ENCODE peak calls at places on chromosomes 6 and 20, in ten cellular contexts. J is HCT116, Q is IMR-90, I is trophoblast cell, W is GM12878, T is H9, B is A549, U is HepG2, Z is mammary epithelial cell, V is neural progenitor cell. K is an unnamed sample.

GRCh38 chr6:148932731-148933130 is 185.9 kb downstream of the UST start:
- DNase-seq in T (no peak), W (no peak), Q (peak), V (no peak), U (no peak), I (peak), B (no peak), Z (no peak), J (no peak), K (no peak)

GRCh38 chr6:35298625-35299140 is 1.1 kb downstream of the DEF6 start:
- DNase-seq in Q (no peak), B (no peak), U (no peak), Z (no peak), T (no peak), I (no peak), V (no peak), W (no peak), J (no peak), K (no peak)

GRCh38 chr20:57048027-57048869 is 218.2 kb downstream of the BMP7 start:
- DNase-seq in Z (peak), U (peak), T (peak), V (peak), I (peak), B (peak), Q (no peak), J (no peak), W (no peak), K (peak)

GRCh38 chr6:14243617-14244016 is 126.0 kb downstream of the CD83 start:
- DNase-seq in T (no peak), V (no peak), Q (no peak), B (no peak), Z (no peak), U (no peak), I (no peak), J (no peak), W (no peak), K (no peak)

GRCh38 chr6:121830759-121831158 is 395.3 kb downstream of the GJA1 start:
- DNase-seq in Z (no peak), U (no peak), B (no peak), J (no peak), V (no peak), I (no peak), W (no peak), Q (no peak), T (no peak), K (peak)

GRCh38 chr6:48994811-48995210 is 468.2 kb downstream of the MMUT start:
- DNase-seq in I (no peak), U (no peak), B (no peak), Z (no peak), V (no peak), J (peak), T (peak), W (no peak), Q (no peak), K (no peak)

GRCh38 chr20:63527184-63527583 is 6.6 kb downstream of the PPDPF start:
- DNase-seq in T (no peak), U (no peak), Z (no peak), B (no peak), Q (no peak), W (no peak), I (no peak), V (no peak), J (no peak), K (no peak)

GRCh38 chr6:43807228-43808061 is 37.4 kb downstream of the VEGFA start:
- DNase-seq in B (no peak), W (no peak), V (peak), I (peak), T (no peak), J (no peak), U (peak), Q (peak), Z (no peak), K (peak)

GRCh38 chr6:150600302-150601017 is 775 bp downstream of the PLEKHG1 start:
- DNase-seq in Z (peak), J (peak), B (peak), I (peak), T (peak), U (peak), Q (peak), V (peak), W (no peak), K (peak)

GRCh38 chr6:150600003-150600301 is 267 bp downstream of the PLEKHG1 start:
- DNase-seq in W (no peak), Z (no peak), Q (no peak), B (no peak), J (no peak), U (no peak), I (no peak), T (no peak), V (no peak), K (no peak)

GRCh38 chr6:150598401-150598800 is 1.3 kb upstream of the PLEKHG1 start:
- DNase-seq in B (no peak), U (no peak), J (no peak), I (no peak), V (no peak), Z (no peak), Q (no peak), W (no peak), T (no peak), K (no peak)

GRCh38 chr6:150598858-150599198 is 857 bp upstream of the PLEKHG1 start:
- DNase-seq in B (no peak), U (no peak), T (no peak), Q (no peak), J (no peak), Z (no peak), V (no peak), I (no peak), W (no peak), K (no peak)

GRCh38 chr6:150599199-150600002 is at the start of gene PLEKHG1:
- DNase-seq in B (peak), J (peak), I (peak), Z (peak), V (peak), T (peak), W (no peak), U (no peak), Q (no peak), K (peak)
- H3K4me2 ChIP-seq in B (peak), J (peak), I (peak), Z (peak), V (peak), T (peak), W (peak), U (peak), Q (peak), K (peak)

GRCh38 chr20:4014031-4014474 is 1.3 kb downstream of the RNF24 start:
- DNase-seq in Z (peak), I (peak), W (no peak), Q (peak), T (no peak), J (peak), B (peak), U (peak), V (peak), K (peak)

GRCh38 chr20:4009305-4009704 is 6.1 kb downstream of the RNF24 start:
- DNase-seq in U (no peak), B (no peak), T (no peak), J (no peak), Q (no peak), V (no peak), Z (no peak), I (no peak), W (no peak), K (no peak)

GRCh38 chr20:4011226-4011975 is 4.0 kb downstream of the RNF24 start:
- DNase-seq in I (peak), U (no peak), J (no peak), T (no peak), Q (peak), V (no peak), Z (peak), B (no peak), W (no peak), K (no peak)

GRCh38 chr20:4013041-4013440 is 2.3 kb downstream of the RNF24 start:
- DNase-seq in T (no peak), J (no peak), Z (no peak), U (no peak), V (no peak), Q (no peak), B (no peak), I (no peak), W (no peak), K (no peak)

GRCh38 chr20:4012631-4013030 is 2.7 kb downstream of the RNF24 start:
- DNase-seq in V (no peak), I (peak), Z (no peak), Q (peak), T (no peak), U (no peak), B (no peak), W (no peak), J (no peak), K (peak)
- H3K27ac ChIP-seq in V (no peak), I (no peak), Z (no peak), Q (no peak), T (no peak), U (no peak), B (no peak), W (no peak), J (no peak), K (peak)

GRCh38 chr6:24284006-24284405 is 73.9 kb downstream of the DCDC2 start:
- DNase-seq in V (no peak), Q (no peak), B (no peak), U (no peak), Z (no peak), T (no peak), I (peak), W (no peak), J (no peak), K (no peak)
- H3K4me2 ChIP-seq in V (no peak), Q (no peak), B (peak), U (peak), Z (no peak), T (no peak), I (no peak), W (no peak), J (no peak), K (peak)

DNA sequence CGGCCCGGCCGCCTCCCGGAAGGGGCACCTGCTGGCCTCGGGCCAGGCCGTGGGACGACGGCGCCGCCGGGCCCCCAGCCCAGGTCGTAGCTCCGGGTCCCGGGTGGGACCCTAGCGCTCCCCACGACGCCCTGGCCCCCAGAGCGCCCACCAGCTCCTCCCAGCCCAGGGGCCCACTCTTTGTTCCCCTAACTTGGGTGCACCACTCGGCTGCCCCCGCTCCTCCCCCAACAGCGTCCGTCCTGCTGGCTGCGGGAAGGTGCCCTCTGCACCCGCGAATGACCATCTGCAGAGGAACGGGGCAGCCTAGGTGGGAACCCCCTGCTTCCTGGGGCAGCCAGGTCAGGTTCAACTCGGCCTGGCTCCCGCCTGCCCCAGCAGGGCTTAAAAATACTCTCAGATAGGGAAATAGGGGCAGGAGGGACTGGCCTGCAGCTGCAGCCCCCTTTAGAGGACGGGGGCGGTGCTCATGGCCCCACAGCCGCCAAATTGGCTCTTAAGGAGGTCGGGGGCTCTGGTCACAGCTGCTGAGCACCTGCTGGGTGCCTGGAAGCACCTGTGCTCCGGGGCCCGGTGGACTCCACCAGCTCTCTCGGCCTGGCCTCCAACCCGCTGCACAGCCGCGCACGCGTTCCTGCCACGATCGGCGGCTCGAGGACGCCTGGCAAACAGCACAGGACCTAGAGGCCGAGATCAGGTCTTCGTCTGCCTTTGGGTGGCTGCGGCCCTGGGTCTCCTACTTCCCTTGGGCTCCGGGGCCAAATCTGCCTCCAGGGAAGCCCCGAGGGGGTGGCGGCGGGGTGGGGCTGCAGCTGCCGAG is 581 bp upstream of the LAMA5 start:
- DNase-seq in Z (no peak), J (no peak), B (no peak), W (no peak), V (peak), T (peak), U (peak), I (peak), Q (no peak), K (peak)
- H3K27ac ChIP-seq in Z (no peak), J (peak), B (peak), W (no peak), V (no peak), T (no peak), U (peak), I (peak), Q (no peak), K (no peak)

DNA sequence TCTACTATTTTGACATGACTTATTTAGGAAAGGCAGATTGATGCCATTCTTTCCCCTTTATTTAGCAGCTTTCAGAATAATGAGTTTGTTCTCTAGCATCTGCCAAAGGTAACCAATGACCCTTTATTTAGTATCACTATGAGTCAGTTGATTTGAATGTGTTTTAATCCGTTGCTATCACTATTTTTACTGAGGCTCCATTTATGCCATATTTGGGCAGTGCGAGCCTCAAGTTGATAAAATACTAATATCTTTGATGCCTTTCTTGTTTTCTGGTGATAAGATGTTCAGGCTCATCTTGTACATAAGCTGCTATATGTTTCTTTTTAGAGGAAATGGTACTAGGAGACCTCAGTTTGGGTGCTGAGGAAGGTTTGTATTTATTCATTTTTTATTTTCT is 15.6 kb upstream of the NOTCH4 start:
- DNase-seq in Q (no peak), T (no peak), B (no peak), Z (no peak), U (no peak), I (no peak), V (no peak), W (no peak), J (no peak), K (no peak)
- H3K4me2 ChIP-seq in Q (no peak), T (no peak), B (no peak), Z (no peak), U (no peak), I (no peak), V (no peak), W (no peak), J (no peak), K (no peak)

GRCh38 chr6:139370707-139371345 is 3.6 kb downstream of the CITED2 start:
- DNase-seq in Q (peak), W (no peak), V (no peak), J (no peak), B (no peak), Z (no peak), U (no peak), I (peak), T (no peak), K (no peak)
- H3K27ac ChIP-seq in Q (no peak), W (no peak), V (peak), J (no peak), B (no peak), Z (no peak), U (peak), I (no peak), T (no peak), K (peak)

GRCh38 chr6:30544666-30545272 is 11.5 kb downstream of the GNL1 start:
- DNase-seq in T (no peak), Q (peak), I (peak), J (peak), Z (peak), W (no peak), V (peak), B (peak), U (peak), K (peak)
- H3K4me2 ChIP-seq in T (no peak), Q (no peak), I (no peak), J (no peak), Z (no peak), W (no peak), V (no peak), B (no peak), U (no peak), K (no peak)

GRCh38 chr20:3039426-3039825 is 4.0 kb upstream of the GNRH2 start:
- DNase-seq in T (no peak), B (no peak), J (no peak), V (no peak), Q (no peak), W (no peak), U (no peak), I (no peak), Z (no peak), K (no peak)
- H3K27ac ChIP-seq in T (no peak), B (no peak), J (no peak), V (no peak), Q (no peak), W (no peak), U (no peak), I (no peak), Z (no peak), K (no peak)

GRCh38 chr6:45709834-45710233 is 305.8 kb downstream of the CLIC5 start:
- DNase-seq in B (no peak), Q (no peak), I (peak), J (no peak), W (peak), V (no peak), Z (no peak), T (no peak), U (no peak), K (no peak)

GRCh38 chr6:45710304-45710821 is 305.3 kb downstream of the CLIC5 start:
- DNase-seq in Z (no peak), J (no peak), T (no peak), W (peak), V (no peak), Q (peak), I (peak), U (no peak), B (no peak), K (peak)

GRCh38 chr6:45704056-45704790 is 311.4 kb downstream of the CLIC5 start:
- DNase-seq in T (no peak), U (no peak), B (no peak), Z (peak), Q (peak), V (no peak), W (no peak), I (no peak), J (no peak), K (no peak)

GRCh38 chr6:45706319-45706718 is 309.3 kb downstream of the CLIC5 start:
- DNase-seq in Q (no peak), J (no peak), T (no peak), B (no peak), U (no peak), W (no peak), Z (no peak), V (no peak), I (no peak), K (no peak)

GRCh38 chr6:45707188-45707587 is 308.5 kb downstream of the CLIC5 start:
- DNase-seq in J (no peak), Q (no peak), W (no peak), B (no peak), T (no peak), I (no peak), Z (no peak), V (no peak), U (no peak), K (no peak)
- H3K4me2 ChIP-seq in J (no peak), Q (no peak), W (no peak), B (no peak), T (no peak), I (no peak), Z (no peak), V (no peak), U (no peak), K (no peak)